ENCODE peak calls at places on chromosomes 6 and 20, in ten cellular contexts. One of them, this sample, is unnamed.

GRCh38 chr6:109515781-109516409 is 32.9 kb upstream of the ZBTB24 start:
- DNase-seq in progenitor cell of endocrine pancreas: no peak
- DNase-seq in lower lobe of right lung: no peak
- DNase-seq in glutamatergic neuron: no peak
- DNase-seq in pancreas: no peak
- DNase-seq in astrocyte: peak
- DNase-seq in ovary: no peak
- DNase-seq in WTC11: no peak
- DNase-seq in AG09319: no peak
- DNase-seq in upper lobe of left lung: no peak
- DNase-seq in this sample: peak

GRCh38 chr6:142669701-142670351 is 275.1 kb downstream of the HIVEP2 start:
- DNase-seq in progenitor cell of endocrine pancreas: no peak
- DNase-seq in lower lobe of right lung: no peak
- DNase-seq in glutamatergic neuron: no peak
- DNase-seq in pancreas: no peak
- DNase-seq in astrocyte: no peak
- DNase-seq in ovary: no peak
- DNase-seq in WTC11: no peak
- DNase-seq in AG09319: no peak
- DNase-seq in upper lobe of left lung: no peak
- DNase-seq in this sample: no peak

GRCh38 chr20:25287631-25288290 is 39.9 kb downstream of the PYGB start:
- DNase-seq in progenitor cell of endocrine pancreas: no peak
- DNase-seq in lower lobe of right lung: peak
- DNase-seq in glutamatergic neuron: peak
- DNase-seq in pancreas: no peak
- DNase-seq in astrocyte: no peak
- DNase-seq in ovary: peak
- DNase-seq in WTC11: no peak
- DNase-seq in AG09319: no peak
- DNase-seq in upper lobe of left lung: no peak
- DNase-seq in this sample: no peak

GRCh38 chr6:107116328-107116892 is 1.1 kb upstream of the BEND3 start:
- DNase-seq in progenitor cell of endocrine pancreas: no peak
- DNase-seq in lower lobe of right lung: peak
- DNase-seq in glutamatergic neuron: peak
- DNase-seq in pancreas: peak
- DNase-seq in astrocyte: no peak
- DNase-seq in ovary: no peak
- DNase-seq in WTC11: peak
- DNase-seq in AG09319: no peak
- DNase-seq in upper lobe of left lung: peak
- DNase-seq in this sample: peak

GRCh38 chr20:9270831-9271230 is 201.9 kb downstream of the PLCB4 start:
- DNase-seq in progenitor cell of endocrine pancreas: no peak
- DNase-seq in lower lobe of right lung: no peak
- DNase-seq in glutamatergic neuron: no peak
- DNase-seq in pancreas: no peak
- DNase-seq in astrocyte: peak
- DNase-seq in ovary: no peak
- DNase-seq in WTC11: no peak
- DNase-seq in AG09319: peak
- DNase-seq in upper lobe of left lung: no peak
- DNase-seq in this sample: peak

GRCh38 chr20:54203281-54203680 is 4.6 kb upstream of the PFDN4 start:
- DNase-seq in progenitor cell of endocrine pancreas: no peak
- DNase-seq in lower lobe of right lung: no peak
- DNase-seq in glutamatergic neuron: no peak
- DNase-seq in pancreas: no peak
- DNase-seq in astrocyte: no peak
- DNase-seq in ovary: no peak
- DNase-seq in WTC11: no peak
- DNase-seq in AG09319: no peak
- DNase-seq in upper lobe of left lung: no peak
- DNase-seq in this sample: no peak

GRCh38 chr20:59598625-59599310 is 5.6 kb upstream of the PHACTR3 start:
- DNase-seq in progenitor cell of endocrine pancreas: peak
- DNase-seq in lower lobe of right lung: no peak
- DNase-seq in glutamatergic neuron: peak
- DNase-seq in pancreas: peak
- DNase-seq in astrocyte: no peak
- DNase-seq in ovary: no peak
- DNase-seq in WTC11: peak
- DNase-seq in AG09319: no peak
- DNase-seq in upper lobe of left lung: peak
- DNase-seq in this sample: peak

GRCh38 chr6:17224056-17224455 is 57.1 kb upstream of the RBM24 start:
- DNase-seq in progenitor cell of endocrine pancreas: no peak
- DNase-seq in lower lobe of right lung: no peak
- DNase-seq in glutamatergic neuron: no peak
- DNase-seq in pancreas: no peak
- DNase-seq in astrocyte: no peak
- DNase-seq in ovary: no peak
- DNase-seq in WTC11: no peak
- DNase-seq in AG09319: no peak
- DNase-seq in upper lobe of left lung: no peak
- DNase-seq in this sample: peak

GRCh38 chr6:1190361-1190760 is 121.5 kb upstream of the FOXQ1 start:
- DNase-seq in progenitor cell of endocrine pancreas: no peak
- DNase-seq in lower lobe of right lung: no peak
- DNase-seq in glutamatergic neuron: no peak
- DNase-seq in pancreas: no peak
- DNase-seq in astrocyte: peak
- DNase-seq in ovary: no peak
- DNase-seq in WTC11: no peak
- DNase-seq in AG09319: peak
- DNase-seq in upper lobe of left lung: no peak
- DNase-seq in this sample: peak

GRCh38 chr6:135876048-135876447 is 24.5 kb downstream of the PDE7B start:
- DNase-seq in progenitor cell of endocrine pancreas: no peak
- DNase-seq in lower lobe of right lung: no peak
- DNase-seq in glutamatergic neuron: no peak
- DNase-seq in pancreas: no peak
- DNase-seq in astrocyte: no peak
- DNase-seq in ovary: no peak
- DNase-seq in WTC11: peak
- DNase-seq in AG09319: no peak
- DNase-seq in upper lobe of left lung: no peak
- DNase-seq in this sample: no peak

GRCh38 chr20:41161886-41162285 is 24.5 kb downstream of the PLCG1 start:
- DNase-seq in progenitor cell of endocrine pancreas: no peak
- DNase-seq in lower lobe of right lung: no peak
- DNase-seq in glutamatergic neuron: no peak
- DNase-seq in pancreas: no peak
- DNase-seq in astrocyte: no peak
- DNase-seq in ovary: no peak
- DNase-seq in WTC11: no peak
- DNase-seq in AG09319: no peak
- DNase-seq in upper lobe of left lung: no peak
- DNase-seq in this sample: no peak

GRCh38 chr20:38228436-38228835 is 32.1 kb downstream of the KIAA1755 start:
- DNase-seq in progenitor cell of endocrine pancreas: no peak
- DNase-seq in lower lobe of right lung: no peak
- DNase-seq in glutamatergic neuron: no peak
- DNase-seq in pancreas: no peak
- DNase-seq in astrocyte: no peak
- DNase-seq in ovary: peak
- DNase-seq in WTC11: no peak
- DNase-seq in AG09319: no peak
- DNase-seq in upper lobe of left lung: no peak
- DNase-seq in this sample: peak

GRCh38 chr6:151400473-151400872 is 9.1 kb upstream of the ZBTB2 start:
- DNase-seq in progenitor cell of endocrine pancreas: no peak
- DNase-seq in lower lobe of right lung: no peak
- DNase-seq in glutamatergic neuron: no peak
- DNase-seq in pancreas: no peak
- DNase-seq in astrocyte: peak
- DNase-seq in ovary: no peak
- DNase-seq in WTC11: no peak
- DNase-seq in AG09319: no peak
- DNase-seq in upper lobe of left lung: no peak
- DNase-seq in this sample: no peak

GRCh38 chr6:163147988-163148387 is 266.5 kb upstream of the QKI start:
- DNase-seq in progenitor cell of endocrine pancreas: no peak
- DNase-seq in lower lobe of right lung: no peak
- DNase-seq in glutamatergic neuron: no peak
- DNase-seq in pancreas: no peak
- DNase-seq in astrocyte: no peak
- DNase-seq in ovary: no peak
- DNase-seq in WTC11: no peak
- DNase-seq in AG09319: no peak
- DNase-seq in upper lobe of left lung: no peak
- DNase-seq in this sample: peak

GRCh38 chr6:51432481-51432880 is 613.8 kb downstream of the TFAP2B start:
- DNase-seq in progenitor cell of endocrine pancreas: no peak
- DNase-seq in lower lobe of right lung: no peak
- DNase-seq in glutamatergic neuron: no peak
- DNase-seq in pancreas: no peak
- DNase-seq in astrocyte: no peak
- DNase-seq in ovary: no peak
- DNase-seq in WTC11: no peak
- DNase-seq in AG09319: no peak
- DNase-seq in upper lobe of left lung: no peak
- DNase-seq in this sample: no peak

GRCh38 chr20:21661488-21662055 is 43.9 kb upstream of the PAX1 start:
- DNase-seq in progenitor cell of endocrine pancreas: no peak
- DNase-seq in lower lobe of right lung: no peak
- DNase-seq in glutamatergic neuron: no peak
- DNase-seq in pancreas: no peak
- DNase-seq in astrocyte: no peak
- DNase-seq in ovary: no peak
- DNase-seq in WTC11: no peak
- DNase-seq in AG09319: no peak
- DNase-seq in upper lobe of left lung: no peak
- DNase-seq in this sample: no peak
- TF ChIP-seq CTCF in progenitor cell of endocrine pancreas: no peak
- TF ChIP-seq CTCF in lower lobe of right lung: no peak
- TF ChIP-seq CTCF in glutamatergic neuron: no peak
- TF ChIP-seq CTCF in pancreas: no peak
- TF ChIP-seq CTCF in astrocyte: no peak
- TF ChIP-seq CTCF in ovary: no peak
- TF ChIP-seq CTCF in WTC11: no peak
- TF ChIP-seq CTCF in AG09319: no peak
- TF ChIP-seq CTCF in upper lobe of left lung: no peak
- TF ChIP-seq CTCF in this sample: no peak

GRCh38 chr6:158519761-158520160 is 40.1 kb upstream of the TMEM181 start:
- DNase-seq in progenitor cell of endocrine pancreas: no peak
- DNase-seq in lower lobe of right lung: no peak
- DNase-seq in glutamatergic neuron: no peak
- DNase-seq in pancreas: no peak
- DNase-seq in astrocyte: no peak
- DNase-seq in ovary: no peak
- DNase-seq in WTC11: no peak
- DNase-seq in AG09319: no peak
- DNase-seq in upper lobe of left lung: peak
- DNase-seq in this sample: no peak

GRCh38 chr6:158519354-158519753 is 40.5 kb upstream of the TMEM181 start:
- DNase-seq in progenitor cell of endocrine pancreas: no peak
- DNase-seq in lower lobe of right lung: no peak
- DNase-seq in glutamatergic neuron: no peak
- DNase-seq in pancreas: no peak
- DNase-seq in astrocyte: no peak
- DNase-seq in ovary: no peak
- DNase-seq in WTC11: no peak
- DNase-seq in AG09319: no peak
- DNase-seq in upper lobe of left lung: no peak
- DNase-seq in this sample: no peak

GRCh38 chr6:158524311-158524710 is 35.6 kb upstream of the TMEM181 start:
- DNase-seq in progenitor cell of endocrine pancreas: no peak
- DNase-seq in lower lobe of right lung: no peak
- DNase-seq in glutamatergic neuron: no peak
- DNase-seq in pancreas: no peak
- DNase-seq in astrocyte: no peak
- DNase-seq in ovary: no peak
- DNase-seq in WTC11: no peak
- DNase-seq in AG09319: no peak
- DNase-seq in upper lobe of left lung: no peak
- DNase-seq in this sample: no peak

GRCh38 chr6:158522616-158523015 is 37.3 kb upstream of the TMEM181 start:
- DNase-seq in progenitor cell of endocrine pancreas: no peak
- DNase-seq in lower lobe of right lung: no peak
- DNase-seq in glutamatergic neuron: no peak
- DNase-seq in pancreas: no peak
- DNase-seq in astrocyte: no peak
- DNase-seq in ovary: no peak
- DNase-seq in WTC11: no peak
- DNase-seq in AG09319: no peak
- DNase-seq in upper lobe of left lung: no peak
- DNase-seq in this sample: no peak

DNA sequence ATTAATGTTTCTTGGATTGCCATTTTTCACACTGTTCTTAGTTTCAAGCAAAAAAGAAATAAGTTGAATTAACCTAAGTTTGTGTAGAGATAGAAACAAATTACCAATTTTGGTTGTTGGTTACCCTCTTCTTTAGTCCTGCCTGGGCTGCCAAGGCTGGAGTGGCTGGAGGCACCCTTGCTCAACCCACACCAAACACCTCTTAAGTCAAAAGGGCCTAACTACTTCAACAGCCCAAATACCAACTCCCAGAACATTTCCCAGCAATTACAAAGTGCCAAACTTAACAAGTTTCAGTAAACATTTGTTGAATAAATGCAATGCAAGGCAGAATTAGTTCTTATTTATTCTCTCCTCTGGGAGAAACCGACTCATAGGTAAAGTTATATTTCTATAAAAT is 38.1 kb upstream of the TMEM181 start:
- DNase-seq in progenitor cell of endocrine pancreas: no peak
- DNase-seq in lower lobe of right lung: peak
- DNase-seq in glutamatergic neuron: no peak
- DNase-seq in pancreas: no peak
- DNase-seq in astrocyte: no peak
- DNase-seq in ovary: no peak
- DNase-seq in WTC11: no peak
- DNase-seq in AG09319: no peak
- DNase-seq in upper lobe of left lung: peak
- DNase-seq in this sample: no peak
- TF ChIP-seq CTCF in progenitor cell of endocrine pancreas: no peak
- TF ChIP-seq CTCF in lower lobe of right lung: no peak
- TF ChIP-seq CTCF in glutamatergic neuron: no peak
- TF ChIP-seq CTCF in pancreas: no peak
- TF ChIP-seq CTCF in astrocyte: no peak
- TF ChIP-seq CTCF in ovary: no peak
- TF ChIP-seq CTCF in WTC11: no peak
- TF ChIP-seq CTCF in AG09319: no peak
- TF ChIP-seq CTCF in upper lobe of left lung: no peak
- TF ChIP-seq CTCF in this sample: no peak

GRCh38 chr6:158431560-158431959 is 119.3 kb downstream of the TULP4 start:
- DNase-seq in progenitor cell of endocrine pancreas: no peak
- DNase-seq in lower lobe of right lung: no peak
- DNase-seq in glutamatergic neuron: no peak
- DNase-seq in pancreas: no peak
- DNase-seq in astrocyte: no peak
- DNase-seq in ovary: no peak
- DNase-seq in WTC11: no peak
- DNase-seq in AG09319: no peak
- DNase-seq in upper lobe of left lung: no peak
- DNase-seq in this sample: no peak
- TF ChIP-seq CTCF in progenitor cell of endocrine pancreas: no peak
- TF ChIP-seq CTCF in lower lobe of right lung: no peak
- TF ChIP-seq CTCF in glutamatergic neuron: no peak
- TF ChIP-seq CTCF in pancreas: no peak
- TF ChIP-seq CTCF in astrocyte: no peak
- TF ChIP-seq CTCF in ovary: no peak
- TF ChIP-seq CTCF in WTC11: no peak
- TF ChIP-seq CTCF in AG09319: no peak
- TF ChIP-seq CTCF in upper lobe of left lung: no peak
- TF ChIP-seq CTCF in this sample: no peak

GRCh38 chr6:168823397-168824020 is 382.5 kb downstream of the SMOC2 start:
- DNase-seq in progenitor cell of endocrine pancreas: no peak
- DNase-seq in lower lobe of right lung: no peak
- DNase-seq in glutamatergic neuron: no peak
- DNase-seq in pancreas: no peak
- DNase-seq in astrocyte: no peak
- DNase-seq in ovary: peak
- DNase-seq in WTC11: no peak
- DNase-seq in AG09319: no peak
- DNase-seq in upper lobe of left lung: no peak
- DNase-seq in this sample: no peak
- TF ChIP-seq CTCF in progenitor cell of endocrine pancreas: no peak
- TF ChIP-seq CTCF in lower lobe of right lung: no peak
- TF ChIP-seq CTCF in glutamatergic neuron: no peak
- TF ChIP-seq CTCF in pancreas: no peak
- TF ChIP-seq CTCF in astrocyte: no peak
- TF ChIP-seq CTCF in ovary: no peak
- TF ChIP-seq CTCF in WTC11: no peak
- TF ChIP-seq CTCF in AG09319: no peak
- TF ChIP-seq CTCF in upper lobe of left lung: no peak
- TF ChIP-seq CTCF in this sample: no peak

This sample was measured in cardiac fibroblast.